ENCODE peak calls at places on chromosomes 3 and 15, in ten cellular contexts. H is right lobe of liver; S is A549; N is body of pancreas; Y is neural progenitor cell; T is aorta; V is CD8-positive, alpha-beta T cell; C is left ventricle myocardium inferior; G is cardiac muscle cell; P is hepatocyte. Q is an unnamed sample.
A peak's percentile ranks its signal among the peaks of the same experiment; 100 is the strongest.

GRCh38 chr3:4493931-4494806 is 1.0 kb downstream of the ITPR1 start:
- DNase-seq in N (peak; percentile 20), Y (peak; percentile 38), T (peak; percentile 51), C (peak; percentile 20), V (peak; percentile 52), S (no peak), H (no peak), P (peak; percentile 34), G (peak; percentile 51), Q (no peak)

GRCh38 chr3:120459196-120459595 is 8.4 kb upstream of the FSTL1 start:
- DNase-seq in V (no peak), C (no peak), G (no peak), H (no peak), Y (no peak), N (no peak), S (no peak), P (no peak), T (no peak), Q (no peak)

GRCh38 chr3:29683306-29683993 is 402.6 kb downstream of the RBMS3 start:
- DNase-seq in G (peak; percentile 92), S (peak; percentile 33), Y (no peak), C (no peak), N (no peak), T (no peak), P (peak; percentile 44), H (no peak), V (no peak), Q (no peak)

GRCh38 chr3:159929181-159929893 is 59.3 kb upstream of the IL12A start:
- DNase-seq in S (peak; percentile 44), G (peak; percentile 66), V (no peak), T (peak; percentile 60), Y (no peak), C (no peak), P (peak; percentile 39), N (no peak), H (no peak), Q (no peak)

GRCh38 chr15:28935316-28935715 is 49.5 kb downstream of the APBA2 start:
- DNase-seq in T (peak; percentile 33), G (no peak), V (peak; percentile 80), N (no peak), H (no peak), S (peak; percentile 46), P (no peak), Y (no peak), C (no peak), Q (peak; percentile 59)

GRCh38 chr15:39426552-39427532 is 154.0 kb upstream of the THBS1 start:
- DNase-seq in H (peak; percentile 57), T (peak; percentile 83), V (peak; percentile 78), P (peak; percentile 30), C (peak; percentile 40), G (peak; percentile 96), Y (peak; percentile 21), S (no peak), N (peak; percentile 26), Q (peak; percentile 73)

GRCh38 chr3:156816794-156817741 is 9.1 kb upstream of the LEKR1 start:
- DNase-seq in G (peak; percentile 83), H (peak; percentile 94), N (peak; percentile 93), T (peak; percentile 89), V (peak; percentile 93), P (peak; percentile 97), S (peak; percentile 49), C (peak; percentile 87), Y (peak; percentile 96), Q (peak; percentile 96)

GRCh38 chr3:128222771-128223386 is 69.6 kb downstream of the EEFSEC start:
- DNase-seq in G (no peak), C (no peak), Y (no peak), S (no peak), P (no peak), T (no peak), H (no peak), V (no peak), N (no peak), Q (no peak)

GRCh38 chr3:71681224-71681668 is 44.0 kb downstream of the EIF4E3 start:
- DNase-seq in G (peak; percentile 89), V (no peak), Y (peak; percentile 71), S (peak; percentile 15), H (no peak), C (peak; percentile 43), N (peak; percentile 75), P (peak; percentile 74), T (peak; percentile 80), Q (peak; percentile 80)

GRCh38 chr3:181454451-181455027 is 257.2 kb upstream of the SOX2 start:
- DNase-seq in V (no peak), G (no peak), Y (peak; percentile 23), C (no peak), P (no peak), H (no peak), N (no peak), T (no peak), S (no peak), Q (no peak)

GRCh38 chr15:60661075-60661645 is 182.2 kb upstream of the ICE2 start:
- DNase-seq in P (no peak), Y (no peak), S (no peak), G (peak; percentile 21), H (no peak), T (no peak), N (no peak), V (no peak), C (no peak), Q (no peak)

GRCh38 chr3:119184808-119185690 is 11.7 kb downstream of the UPK1B start:
- DNase-seq in N (no peak), G (peak; percentile 65), P (peak; percentile 67), V (no peak), S (peak; percentile 62), T (no peak), H (no peak), Y (no peak), C (no peak), Q (no peak)

DNA sequence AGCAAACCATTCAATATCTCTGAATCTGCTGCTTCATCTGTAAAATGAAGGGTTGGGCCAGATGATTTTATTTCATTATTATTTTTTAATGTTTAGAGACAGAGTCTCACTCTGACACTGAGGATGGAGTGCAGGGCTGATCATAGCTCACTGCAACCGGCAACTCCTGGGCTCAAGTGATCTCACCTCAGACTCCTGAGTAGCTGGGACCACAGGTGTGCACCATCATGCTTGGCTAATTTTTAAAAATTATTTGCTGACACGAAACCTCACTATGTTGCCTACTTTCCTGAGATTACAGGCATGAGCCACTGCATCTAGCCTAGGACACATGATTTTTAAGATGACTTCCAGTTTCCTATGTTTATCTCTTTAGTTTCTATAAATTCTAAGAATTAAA is 105.8 kb downstream of the P3H2 start:
- DNase-seq in Y (no peak), P (no peak), N (no peak), C (no peak), H (no peak), S (no peak), T (no peak), G (no peak), V (no peak), Q (no peak)
- H3K4me1 ChIP-seq in Y (peaks cover 11% of the 10 kb centered on the region), P (peaks cover 27% of the 10 kb centered on the region), N (no peaks in the 10 kb centered on the region), C (peaks cover 11% of the 10 kb centered on the region), H (no peaks in the 10 kb centered on the region), S (peaks cover 77% of the 10 kb centered on the region), T (peaks cover 4% of the 10 kb centered on the region), G (peaks cover 63% of the 10 kb centered on the region), V (no peaks in the 10 kb centered on the region), Q (no peaks in the 10 kb centered on the region)

GRCh38 chr3:53072653-53073552 is 27.0 kb upstream of the SFMBT1 start:
- DNase-seq in Y (peak; percentile 93), N (peak; percentile 89), V (peak; percentile 92), S (peak; percentile 60), T (peak; percentile 91), P (peak; percentile 89), H (peak; percentile 87), C (peak; percentile 82), G (peak; percentile 82), Q (peak; percentile 93)

GRCh38 chr3:53074761-53075742 is 29.2 kb upstream of the SFMBT1 start:
- DNase-seq in V (no peak), P (no peak), C (no peak), G (no peak), N (no peak), S (no peak), T (peak; percentile 34), H (peak; percentile 43), Y (no peak), Q (peak; percentile 43)

GRCh38 chr3:53071882-53072431 is 26.1 kb upstream of the SFMBT1 start:
- DNase-seq in Y (no peak), H (peak; percentile 37), V (no peak), S (no peak), T (peak; percentile 40), C (no peak), G (no peak), P (no peak), N (no peak), Q (no peak)

GRCh38 chr3:53074366-53074696 is 28.5 kb upstream of the SFMBT1 start:
- DNase-seq in C (no peak), N (no peak), T (peak; percentile 41), P (no peak), V (no peak), H (no peak), G (no peak), S (no peak), Y (no peak), Q (peak; percentile 39)

DNA sequence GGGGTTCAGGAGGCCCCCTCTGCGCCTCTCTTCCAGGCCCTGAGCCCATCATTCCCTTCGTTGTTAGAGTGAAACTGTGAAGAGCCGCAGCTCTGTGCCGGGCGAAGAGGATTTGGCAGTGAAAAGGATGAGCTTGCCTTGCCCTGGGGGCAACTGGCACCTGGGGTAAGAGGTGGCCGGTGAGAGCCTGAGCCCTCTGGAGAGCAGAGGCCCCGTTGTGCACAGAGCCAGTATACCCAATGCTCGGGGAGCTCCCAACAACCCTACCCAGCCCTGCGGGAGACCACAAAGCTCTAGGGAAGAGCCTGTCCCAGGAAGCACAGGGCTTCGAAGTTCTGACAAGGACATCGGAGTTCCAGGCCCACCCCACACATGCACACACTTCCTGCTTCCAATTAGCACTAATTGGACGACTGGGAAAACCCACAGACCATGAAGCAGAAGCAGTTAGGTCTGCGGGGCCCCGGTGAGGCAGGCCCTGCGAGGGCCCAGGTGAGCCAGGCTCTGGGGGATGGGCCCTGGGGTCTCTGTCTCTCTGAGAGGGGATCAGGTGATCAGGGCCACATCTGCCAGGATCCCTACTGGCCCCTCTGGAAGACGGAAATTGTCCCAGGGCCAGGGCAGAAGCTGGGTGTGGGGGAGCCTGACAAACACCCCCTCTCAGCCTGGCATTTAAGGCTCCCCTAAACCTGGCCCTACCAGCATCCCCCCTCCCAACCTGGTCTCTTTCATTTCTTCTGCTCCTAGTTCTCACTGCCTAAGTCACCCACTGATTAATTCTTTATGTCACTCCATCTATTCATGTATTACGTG is 27.9 kb upstream of the SFMBT1 start:
- DNase-seq in P (no peak), H (no peak), G (no peak), V (no peak), S (no peak), N (no peak), C (no peak), T (peak; percentile 46), Y (no peak), Q (peak; percentile 44)
- H3K4me3 ChIP-seq in P (no peak overlapping the region), H (peak overlapping the region; percentile 89), G (no peak overlapping the region), V (peak overlapping the region; percentile 86), S (no peak overlapping the region), N (peak overlapping the region; percentile 86), C (peak overlapping the region; percentile 81), T (no peak overlapping the region), Y (no peak overlapping the region), Q (peak overlapping the region; percentile 75)

GRCh38 chr15:43975326-43975725 is 148.5 kb downstream of the WDR76 start:
- DNase-seq in H (no peak), N (no peak), C (no peak), S (no peak), T (no peak), P (no peak), V (no peak), Y (no peak), G (no peak), Q (no peak)
- H3K9me3 ChIP-seq in H (no peaks in the 10 kb centered on the region), N (no peaks in the 10 kb centered on the region), C (no peaks in the 10 kb centered on the region), S (peaks cover 3% of the 10 kb centered on the region), T (peaks cover 2% of the 10 kb centered on the region), P (no peaks in the 10 kb centered on the region), V (no peaks in the 10 kb centered on the region), Y (no peaks in the 10 kb centered on the region), G (no peaks in the 10 kb centered on the region), Q (no peaks in the 10 kb centered on the region)

GRCh38 chr3:172072543-172072942 is 33.2 kb downstream of the FNDC3B start:
- DNase-seq in H (no peak), C (no peak), T (no peak), N (no peak), G (no peak), S (no peak), Y (no peak), V (no peak), P (no peak), Q (no peak)
- H3K4me1 ChIP-seq in H (peaks cover 91% of the 10 kb centered on the region), C (peaks cover 91% of the 10 kb centered on the region), T (peaks cover 17% of the 10 kb centered on the region), N (peaks cover 82% of the 10 kb centered on the region), G (peaks cover 39% of the 10 kb centered on the region), S (peaks cover 84% of the 10 kb centered on the region), Y (peaks cover 52% of the 10 kb centered on the region), V (peaks cover 4% of the 10 kb centered on the region), P (peaks cover 45% of the 10 kb centered on the region), Q (peaks cover 54% of the 10 kb centered on the region)

Q was measured in upper lobe of right lung.